ENCODE peak calls at places on chromosome 20, in seven cellular contexts. L is HCT116, D is endodermal cell, V is IMR-90, N is GM23248, S is H9, Q is astrocyte. J is an unnamed sample.

GRCh38 chr20:53643031-53643832 is 49.6 kb upstream of the ZNF217 start:
- DNase-seq in L (peak; percentile 57), D (no peak), V (peak; percentile 80), N (peak; percentile 89), S (no peak), Q (peak; percentile 83), J (peak; percentile 70)

GRCh38 chr20:50713677-50714101 is 17.7 kb upstream of the PARD6B start:
- DNase-seq in L (no peak), D (peak; percentile 87), V (peak; percentile 61), N (peak; percentile 62), S (peak; percentile 61), Q (no peak), J (peak; percentile 67)

GRCh38 chr20:56195946-56196345 is 52.6 kb upstream of the MC3R start:
- DNase-seq in L (no peak), D (no peak), V (no peak), N (no peak), S (no peak), Q (no peak), J (no peak)

GRCh38 chr20:62644044-62644795 is 1.9 kb downstream of the SLCO4A1 start:
- DNase-seq in L (no peak), D (no peak), V (no peak), N (no peak), S (no peak), Q (no peak), J (no peak)

GRCh38 chr20:59835057-59835447 is 98.4 kb downstream of the SYCP2 start:
- DNase-seq in L (no peak), D (no peak), V (no peak), N (no peak), S (no peak), Q (no peak), J (no peak)

GRCh38 chr20:6819599-6819998 is 52.1 kb downstream of the BMP2 start:
- DNase-seq in L (no peak), D (no peak), V (no peak), N (peak; percentile 6), S (no peak), Q (no peak), J (no peak)

GRCh38 chr20:55264825-55265224 is 740.5 kb downstream of the CBLN4 start:
- DNase-seq in L (no peak), D (no peak), V (no peak), N (no peak), S (no peak), Q (no peak), J (no peak)

GRCh38 chr20:12575352-12576095 is 433.2 kb upstream of the SPTLC3 start:
- DNase-seq in L (no peak), D (no peak), V (no peak), N (no peak), S (no peak), Q (no peak), J (no peak)

GRCh38 chr20:18524646-18525045 is 16.9 kb downstream of the SEC23B start:
- DNase-seq in L (no peak), D (no peak), V (peak; percentile 68), N (peak; percentile 91), S (no peak), Q (peak; percentile 56), J (peak; percentile 51)

GRCh38 chr20:48908661-48909316 is 12.7 kb upstream of the ARFGEF2 start:
- DNase-seq in L (no peak), D (no peak), V (no peak), N (no peak), S (no peak), Q (no peak), J (no peak)

GRCh38 chr20:9200196-9200595 is 131.3 kb downstream of the PLCB4 start:
- DNase-seq in L (no peak), D (no peak), V (no peak), N (peak; percentile 52), S (no peak), Q (peak; percentile 57), J (no peak)

GRCh38 chr20:63354636-63355385 is 6.3 kb downstream of the CHRNA4 start:
- DNase-seq in L (no peak), D (no peak), V (no peak), N (no peak), S (no peak), Q (no peak), J (no peak)

DNA sequence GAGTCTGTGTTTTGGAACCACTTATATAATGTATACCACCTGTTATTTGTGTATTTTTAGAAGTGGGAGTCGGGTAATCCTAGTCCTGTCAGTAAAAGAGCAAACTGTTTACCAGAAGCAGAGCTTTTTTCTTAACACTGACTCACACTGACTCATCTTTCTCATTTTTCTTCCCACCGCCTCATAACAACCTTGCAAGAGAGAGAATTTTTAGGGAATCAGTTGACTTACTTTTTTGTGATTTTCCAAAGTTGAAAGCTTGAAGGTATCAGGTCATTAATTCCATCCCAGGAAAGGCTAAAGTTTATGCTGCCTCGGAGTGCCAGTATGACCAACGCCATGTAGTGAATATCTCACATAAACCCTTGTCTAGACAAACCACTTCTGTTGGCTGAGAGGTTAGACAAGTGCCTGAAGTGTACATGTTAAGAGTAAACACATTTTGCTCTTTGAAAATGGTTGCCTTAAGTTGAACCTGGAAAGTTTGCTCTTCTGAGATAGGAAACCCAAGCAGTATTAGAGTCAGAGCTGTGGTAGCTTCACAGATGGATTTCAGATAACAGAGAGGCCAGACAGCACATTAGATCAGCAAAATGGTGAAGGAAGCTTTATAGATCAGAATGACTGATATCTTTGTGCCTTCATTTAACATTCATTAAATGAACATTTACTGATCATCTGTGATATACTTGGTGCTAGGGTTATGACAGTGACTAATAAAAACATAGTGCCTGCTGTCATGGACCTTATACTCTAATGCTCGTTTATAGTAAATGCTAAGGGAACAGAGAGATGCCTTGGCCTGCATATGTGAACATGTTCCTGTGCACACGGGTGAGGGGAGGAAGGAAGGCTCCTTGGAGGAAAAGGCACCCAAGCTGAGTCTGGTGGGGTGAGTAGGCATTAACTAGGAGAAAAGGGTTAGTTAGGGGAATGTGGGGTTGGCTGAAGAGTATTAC is 29.1 kb upstream of the PKIG start:
- DNase-seq in L (no peak), D (no peak), V (peak; percentile 94), N (peak; percentile 82), S (no peak), Q (peak; percentile 90), J (peak; percentile 79)
- H3K9ac ChIP-seq in L (no peak overlapping the region), D (no peak overlapping the region), V (no peak overlapping the region), N (peak overlapping the region; percentile 45), S (no peak overlapping the region), Q (peak overlapping the region; percentile 55), J (peak overlapping the region; percentile 56)

GRCh38 chr20:44233436-44234016 is 13.6 kb upstream of the GDAP1L1 start:
- DNase-seq in L (no peak), D (no peak), V (no peak), N (no peak), S (no peak), Q (no peak), J (no peak)

GRCh38 chr20:44228465-44229258 is 18.1 kb upstream of the OSER1 start:
- DNase-seq in L (no peak), D (no peak), V (no peak), N (no peak), S (no peak), Q (no peak), J (no peak)

GRCh38 chr20:44234566-44235317 is 12.4 kb upstream of the GDAP1L1 start:
- DNase-seq in L (no peak), D (no peak), V (no peak), N (no peak), S (no peak), Q (no peak), J (no peak)

GRCh38 chr20:44231713-44232468 is 15.2 kb upstream of the GDAP1L1 start:
- DNase-seq in L (no peak), D (peak; percentile 92), V (no peak), N (no peak), S (peak; percentile 81), Q (no peak), J (no peak)

DNA sequence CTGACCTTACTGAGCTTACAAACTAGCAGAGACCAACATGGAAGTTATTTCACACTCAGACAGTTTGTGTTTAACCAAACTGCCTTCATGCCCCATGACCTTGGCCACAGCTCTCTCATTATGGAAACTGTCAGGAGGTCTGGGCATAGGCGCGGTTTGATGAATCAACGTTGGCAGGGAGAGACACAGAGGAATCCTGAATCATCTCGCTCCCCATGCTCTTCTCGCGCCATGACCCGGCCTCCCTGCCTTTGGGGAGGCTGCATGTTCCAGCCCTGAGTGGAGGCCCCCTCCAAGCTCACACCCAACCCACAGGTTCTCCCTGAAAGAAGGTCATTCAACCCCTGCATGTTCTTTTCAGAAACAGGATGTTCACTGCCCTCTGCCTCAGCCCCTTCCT is 15.9 kb upstream of the GDAP1L1 start:
- DNase-seq in L (no peak), D (peak; percentile 59), V (no peak), N (no peak), S (no peak), Q (no peak), J (no peak)
- H3K9ac ChIP-seq in L (no peak overlapping the region), D (no peak overlapping the region), V (no peak overlapping the region), N (no peak overlapping the region), S (no peak overlapping the region), Q (no peak overlapping the region), J (no peak overlapping the region)

DNA sequence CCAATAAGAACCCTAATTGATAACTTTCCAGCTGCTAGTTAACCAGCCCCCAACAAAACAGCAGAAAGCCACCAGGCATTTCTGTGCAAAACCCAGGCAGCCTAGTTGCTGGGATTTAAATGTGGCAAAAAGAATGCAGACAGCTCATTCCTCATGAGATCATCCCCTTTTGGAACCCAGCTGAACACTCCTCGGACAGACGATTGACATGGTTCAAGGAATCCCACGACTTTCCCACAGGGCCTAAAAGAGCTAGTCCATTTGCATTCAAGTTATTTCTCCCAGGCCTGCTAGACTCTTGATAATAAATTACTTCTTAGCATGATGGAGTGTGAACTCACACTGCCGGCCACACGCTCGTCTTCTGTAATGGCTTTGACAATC is 24.0 kb downstream of the JAG1 start:
- DNase-seq in L (no peak), D (no peak), V (no peak), N (no peak), S (no peak), Q (peak; percentile 71), J (peak; percentile 58)
- H3K9ac ChIP-seq in L (no peak overlapping the region), D (no peak overlapping the region), V (no peak overlapping the region), N (no peak overlapping the region), S (no peak overlapping the region), Q (peak overlapping the region; percentile 82), J (no peak overlapping the region)

GRCh38 chr20:24470031-24470781 is 777 bp downstream of the SYNDIG1 start:
- DNase-seq in L (no peak), D (peak; percentile 79), V (no peak), N (peak; percentile 50), S (peak; percentile 54), Q (peak; percentile 11), J (peak; percentile 6)

GRCh38 chr20:24475356-24475755 is 5.9 kb downstream of the SYNDIG1 start:
- DNase-seq in L (no peak), D (no peak), V (no peak), N (no peak), S (no peak), Q (no peak), J (no peak)

GRCh38 chr20:24473435-24473834 is 4.0 kb downstream of the SYNDIG1 start:
- DNase-seq in L (no peak), D (no peak), V (no peak), N (peak; percentile 10), S (no peak), Q (no peak), J (no peak)

GRCh38 chr20:24470782-24471582 is 1.6 kb downstream of the SYNDIG1 start:
- DNase-seq in L (no peak), D (peak; percentile 75), V (no peak), N (peak; percentile 26), S (peak; percentile 50), Q (no peak), J (no peak)

DNA sequence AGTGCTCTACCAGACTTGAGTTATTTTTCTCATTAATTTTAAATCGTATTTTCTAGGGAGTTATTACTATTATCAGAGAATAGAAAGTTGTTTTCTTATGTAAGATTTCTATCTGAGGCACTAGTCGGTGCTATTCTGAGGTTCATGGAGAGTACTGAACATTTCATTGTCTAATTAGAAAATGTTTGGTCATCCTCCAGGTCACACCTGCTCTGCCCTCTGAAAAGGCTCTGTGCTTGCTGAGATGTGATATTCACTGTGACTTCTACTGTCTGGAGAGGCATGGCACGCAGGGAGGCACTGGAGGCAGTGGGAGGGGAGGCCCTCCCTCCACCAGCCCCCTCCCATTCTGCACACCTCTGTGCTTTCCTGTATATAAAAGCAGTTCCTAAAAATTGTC is 3.0 kb downstream of the SYNDIG1 start:
- DNase-seq in L (no peak), D (no peak), V (no peak), N (no peak), S (no peak), Q (no peak), J (no peak)
- H3K9ac ChIP-seq in L (no peak overlapping the region), D (no peak overlapping the region), V (no peak overlapping the region), N (no peak overlapping the region), S (no peak overlapping the region), Q (no peak overlapping the region), J (no peak overlapping the region)

J was measured in adipocyte.